ENCODE peak calls at places on chromosomes 11 and 22, in ten cellular contexts. A is stimulated activated CD8-positive, alpha-beta memory T cell treated with anti-CD3 and anti-CD28 coated beads, Interleukin-7, amount 100 ng/mL, for 1 hour; Q is ACHN; U is CD4-positive, CD25-positive, alpha-beta regulatory T cell; O is adrenal gland; C is Daoy; J is kidney glomerular epithelial cell; Y is effector memory CD8-positive, alpha-beta T cell; S is T-cell; F is activated CD8-positive, alpha-beta memory T cell treated with anti-CD3 and anti-CD28 coated beads, Interleukin-2, amount 50 U/mL, for 48 hours. R is an unnamed sample.

GRCh38 chr22:47061226-47061625 is 298.8 kb downstream of the TBC1D22A start:
- DNase-seq in A (no peak), Q (no peak), U (no peak), O (no peak), C (no peak), J (no peak), Y (no peak), S (no peak), F (no peak), R (no peak)

GRCh38 chr11:86621854-86622253 is 50.6 kb downstream of the ME3 start:
- DNase-seq in A (no peak), Q (no peak), U (no peak), O (no peak), C (no peak), J (no peak), Y (no peak), S (no peak), F (no peak), R (no peak)

GRCh38 chr22:40009953-40010751 is 15.4 kb downstream of the FAM83F start:
- DNase-seq in A (no peak), Q (no peak), U (no peak), O (no peak), C (no peak), J (no peak), Y (no peak), S (peak; percentile 61), F (no peak), R (no peak)

GRCh38 chr11:50298182-50298988 is 265.7 kb downstream of the OR4C45 start:
- DNase-seq in A (no peak), Q (no peak), U (no peak), O (no peak), C (peak; percentile 34), J (no peak), Y (no peak), S (no peak), F (no peak), R (no peak)

GRCh38 chr11:18011633-18012313 is 1.1 kb downstream of the SERGEF start:
- DNase-seq in A (no peak), Q (no peak), U (no peak), O (no peak), C (no peak), J (no peak), Y (peak; percentile 3), S (peak; percentile 2), F (no peak), R (no peak)

GRCh38 chr11:5618807-5619206 is 6.0 kb upstream of the TRIM34 start:
- DNase-seq in A (no peak), Q (no peak), U (no peak), O (no peak), C (peak; percentile 53), J (no peak), Y (no peak), S (no peak), F (no peak), R (peak; percentile 34)

GRCh38 chr11:24356501-24356900 is 140.4 kb upstream of the LUZP2 start:
- DNase-seq in A (no peak), Q (no peak), U (no peak), O (no peak), C (no peak), J (no peak), Y (no peak), S (no peak), F (no peak), R (no peak)

GRCh38 chr11:44842219-44842618 is 108.5 kb downstream of the TP53I11 start:
- DNase-seq in A (no peak), Q (peak; percentile 83), U (no peak), O (no peak), C (no peak), J (peak; percentile 74), Y (no peak), S (no peak), F (no peak), R (no peak)

GRCh38 chr11:36130401-36130800 is 158.8 kb downstream of the COMMD9 start:
- DNase-seq in A (no peak), Q (no peak), U (no peak), O (no peak), C (peak; percentile 27), J (no peak), Y (no peak), S (no peak), F (no peak), R (peak; percentile 26)

GRCh38 chr11:5719703-5720495 is 16.3 kb upstream of the OR56B1 start:
- DNase-seq in A (no peak), Q (no peak), U (no peak), O (no peak), C (no peak), J (no peak), Y (no peak), S (no peak), F (no peak), R (no peak)

GRCh38 chr22:20783844-20784723 is 10.2 kb downstream of the SERPIND1 start:
- DNase-seq in A (no peak), Q (peak; percentile 56), U (peak; percentile 9), O (peak; percentile 55), C (peak; percentile 74), J (peak; percentile 21), Y (peak; percentile 32), S (peak; percentile 29), F (no peak), R (peak; percentile 19)

GRCh38 chr11:126480410-126481302 is 125.2 kb downstream of the ST3GAL4 start:
- DNase-seq in A (peak; percentile 27), Q (peak; percentile 81), U (peak; percentile 56), O (peak; percentile 91), C (peak; percentile 84), J (peak; percentile 72), Y (peak; percentile 59), S (peak; percentile 58), F (peak; percentile 77), R (peak; percentile 64)

GRCh38 chr11:10488581-10489443 is 33.7 kb downstream of the AMPD3 start:
- DNase-seq in A (no peak), Q (no peak), U (no peak), O (peak; percentile 19), C (no peak), J (no peak), Y (no peak), S (no peak), F (peak; percentile 37), R (no peak)

GRCh38 chr22:46069518-46070214 is 80.7 kb upstream of the PPARA start:
- DNase-seq in A (no peak), Q (peak; percentile 90), U (no peak), O (peak; percentile 96), C (peak; percentile 92), J (peak; percentile 94), Y (no peak), S (no peak), F (peak; percentile 72), R (peak; percentile 92)

GRCh38 chr11:87421422-87421821 is 383.7 kb downstream of the TMEM135 start:
- DNase-seq in A (no peak), Q (peak; percentile 67), U (no peak), O (peak; percentile 67), C (peak; percentile 58), J (peak; percentile 88), Y (peak; percentile 28), S (no peak), F (no peak), R (peak; percentile 62)

GRCh38 chr11:1060410-1060809 is 14.3 kb upstream of the MUC2 start:
- DNase-seq in A (no peak), Q (no peak), U (no peak), O (no peak), C (no peak), J (no peak), Y (no peak), S (no peak), F (no peak), R (no peak)

GRCh38 chr11:114256898-114257286 is 39.3 kb upstream of the NNMT start:
- DNase-seq in A (no peak), Q (no peak), U (no peak), O (no peak), C (no peak), J (no peak), Y (no peak), S (no peak), F (no peak), R (no peak)

GRCh38 chr11:117096140-117096972 is 1.9 kb downstream of the SIK3 start:
- DNase-seq in A (no peak), Q (no peak), U (peak; percentile 32), O (no peak), C (no peak), J (no peak), Y (peak; percentile 46), S (peak; percentile 46), F (peak; percentile 62), R (no peak)

GRCh38 chr22:21568207-21569075 is 927 bp downstream of the UBE2L3 start:
- DNase-seq in A (no peak), Q (peak; percentile 32), U (no peak), O (peak; percentile 43), C (peak; percentile 41), J (peak; percentile 18), Y (peak; percentile 13), S (peak; percentile 15), F (peak; percentile 66), R (peak; percentile 22)

GRCh38 chr11:107916671-107917241 is 11.5 kb upstream of the RAB39A start:
- DNase-seq in A (no peak), Q (peak; percentile 49), U (peak; percentile 9), O (peak; percentile 38), C (peak; percentile 58), J (no peak), Y (no peak), S (no peak), F (peak; percentile 64), R (no peak)

GRCh38 chr11:67284811-67285540 is 4.1 kb upstream of the ANKRD13D start:
- DNase-seq in A (no peak), Q (no peak), U (no peak), O (no peak), C (no peak), J (no peak), Y (no peak), S (no peak), F (no peak), R (no peak)

GRCh38 chr11:60905551-60906113 is 753 bp downstream of the PRPF19 start:
- DNase-seq in A (no peak), Q (peak; percentile 39), U (no peak), O (peak; percentile 56), C (peak; percentile 26), J (peak; percentile 43), Y (no peak), S (no peak), F (peak; percentile 58), R (peak; percentile 39)

GRCh38 chr22:28023774-28024173 is 104.7 kb upstream of the PITPNB start:
- DNase-seq in A (no peak), Q (no peak), U (no peak), O (no peak), C (no peak), J (no peak), Y (no peak), S (no peak), F (peak; percentile 32), R (no peak)

GRCh38 chr11:92628401-92629292 is 340.8 kb upstream of the MTNR1B start:
- DNase-seq in A (no peak), Q (no peak), U (no peak), O (no peak), C (peak; percentile 8), J (peak; percentile 54), Y (no peak), S (no peak), F (no peak), R (no peak)

GRCh38 chr11:85643255-85643654 is 4.5 kb upstream of the TMEM126A start:
- DNase-seq in A (no peak), Q (no peak), U (no peak), O (no peak), C (no peak), J (no peak), Y (no peak), S (no peak), F (no peak), R (no peak)

GRCh38 chr11:38481391-38481790 is 1883.4 kb upstream of the RAG2 start:
- DNase-seq in A (no peak), Q (no peak), U (no peak), O (no peak), C (no peak), J (no peak), Y (no peak), S (no peak), F (no peak), R (no peak)

GRCh38 chr11:66020618-66021357 is 5.5 kb downstream of the CATSPER1 start:
- DNase-seq in A (peak; percentile 16), Q (peak; percentile 78), U (no peak), O (peak; percentile 85), C (peak; percentile 93), J (peak; percentile 84), Y (no peak), S (no peak), F (no peak), R (peak; percentile 75)

GRCh38 chr11:61717286-61718033 is 35.0 kb upstream of the MYRF start:
- DNase-seq in A (no peak), Q (no peak), U (no peak), O (no peak), C (no peak), J (no peak), Y (no peak), S (no peak), F (no peak), R (no peak)

R was measured in RCC 7860.